ENCODE peak calls at places on chromosome 16, in six cellular contexts. Q is GM23338, D is heart left ventricle, X is H9, N is colonic mucosa, S is thoracic aorta. L is an unnamed sample.
A peak's percentile ranks its signal among the peaks of the same experiment; 100 is the strongest.

GRCh38 chr16:78553268-78554044 is 454.0 kb downstream of the WWOX start:
- DNase-seq in Q (peak; percentile 24), D (no peak), X (peak; percentile 45), N (no peak), S (no peak), L (no peak)

GRCh38 chr16:78815713-78816112 is 716.3 kb downstream of the WWOX start:
- DNase-seq in Q (no peak), D (no peak), X (no peak), N (no peak), S (no peak), L (no peak)

GRCh38 chr16:17474037-17474436 is 3.3 kb upstream of the XYLT1 start:
- DNase-seq in Q (no peak), D (no peak), X (no peak), N (no peak), S (no peak), L (no peak)

GRCh38 chr16:88383401-88384221 is 852 bp downstream of the ZNF469 start:
- DNase-seq in Q (peak; percentile 39), D (peak; percentile 47), X (no peak), N (no peak), S (no peak), L (no peak)

GRCh38 chr16:86590501-86591144 is 12.3 kb downstream of the FOXL1 start:
- DNase-seq in Q (no peak), D (no peak), X (no peak), N (no peak), S (no peak), L (no peak)

GRCh38 chr16:13835357-13835756 is 84.6 kb upstream of the ERCC4 start:
- DNase-seq in Q (no peak), D (no peak), X (no peak), N (no peak), S (no peak), L (no peak)

GRCh38 chr16:2736476-2737237 is 15.8 kb upstream of the SRRM2 start:
- DNase-seq in Q (no peak), D (no peak), X (no peak), N (no peak), S (no peak), L (no peak)

GRCh38 chr16:1331712-1332617 is 1.5 kb upstream of the BAIAP3 start:
- DNase-seq in Q (peak; percentile 99), D (peak; percentile 73), X (peak; percentile 96), N (peak; percentile 60), S (no peak), L (peak; percentile 32)

GRCh38 chr16:71358464-71359031 is at the start of gene CALB2:
- DNase-seq in Q (peak; percentile 85), D (peak; percentile 51), X (peak; percentile 79), N (peak; percentile 61), S (no peak), L (peak; percentile 54)

GRCh38 chr16:87806608-87807546 is 41.1 kb upstream of the KLHDC4 start:
- DNase-seq in Q (no peak), D (peak; percentile 51), X (peak; percentile 49), N (peak; percentile 82), S (peak; percentile 16), L (peak; percentile 31)

GRCh38 chr16:12900599-12901203 is 697 bp upstream of the SHISA9 start:
- DNase-seq in Q (peak; percentile 53), D (no peak), X (peak; percentile 36), N (no peak), S (no peak), L (no peak)

GRCh38 chr16:81448154-81449131 is 3.8 kb downstream of the CMIP start:
- DNase-seq in Q (peak; percentile 44), D (no peak), X (no peak), N (peak; percentile 92), S (no peak), L (no peak)

GRCh38 chr16:50195276-50195675 is 42.2 kb downstream of the TENT4B start:
- DNase-seq in Q (no peak), D (no peak), X (no peak), N (no peak), S (no peak), L (no peak)
- H3K27ac ChIP-seq in Q (no peak overlapping the region), D (no peak overlapping the region), X (no peak overlapping the region), N (no peak overlapping the region), S (no peak overlapping the region), L (no peak overlapping the region)

GRCh38 chr16:73056911-73057310 is 9.0 kb upstream of the ZFHX3 start:
- DNase-seq in Q (peak; percentile 3), D (no peak), X (no peak), N (no peak), S (no peak), L (no peak)

GRCh38 chr16:73058616-73059409 is 10.9 kb upstream of the ZFHX3 start:
- DNase-seq in Q (peak; percentile 75), D (peak; percentile 43), X (no peak), N (no peak), S (no peak), L (no peak)

GRCh38 chr16:73058221-73058615 is 10.3 kb upstream of the ZFHX3 start:
- DNase-seq in Q (peak; percentile 62), D (peak; percentile 53), X (no peak), N (no peak), S (no peak), L (peak; percentile 4)

GRCh38 chr16:73056383-73056782 is 8.5 kb upstream of the ZFHX3 start:
- DNase-seq in Q (peak; percentile 1), D (no peak), X (no peak), N (no peak), S (no peak), L (no peak)

GRCh38 chr16:73057369-73058210 is 9.7 kb upstream of the ZFHX3 start:
- DNase-seq in Q (peak; percentile 58), D (peak; percentile 49), X (no peak), N (no peak), S (no peak), L (no peak)
- TF ChIP-seq CTCF in Q (no peak), D (peak; percentile 21), X (peak; percentile 21), N (no peak), S (no peak), L (no peak)

DNA sequence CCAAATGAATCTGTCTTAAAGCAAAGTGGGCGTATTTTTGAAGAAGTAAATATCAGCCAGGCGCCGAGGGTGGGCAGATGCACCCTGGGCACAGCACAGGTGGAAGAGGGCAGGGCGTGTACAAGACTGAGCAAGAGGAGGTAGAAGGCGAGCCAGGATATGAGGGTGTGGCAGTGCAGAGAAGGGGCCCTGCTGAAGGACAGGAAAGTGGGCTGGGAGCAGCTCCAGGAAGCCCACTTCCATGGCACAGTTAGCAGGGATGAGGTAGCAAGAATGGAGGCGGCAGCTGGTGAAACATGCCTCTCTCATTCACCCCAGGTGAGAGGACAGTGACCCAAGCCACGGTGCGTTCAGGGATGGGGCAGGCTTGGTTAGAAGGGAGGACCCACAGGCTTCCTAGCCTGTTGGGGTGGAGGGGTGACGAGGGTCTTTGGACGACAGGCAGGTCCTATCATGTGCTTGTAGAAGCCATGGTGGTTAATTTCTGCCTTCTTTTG is 149.3 kb downstream of the CLEC16A start:
- DNase-seq in Q (no peak), D (no peak), X (no peak), N (peak; percentile 57), S (no peak), L (no peak)
- H3K27ac ChIP-seq in Q (no peak overlapping the region), D (no peak overlapping the region), X (no peak overlapping the region), N (no peak overlapping the region), S (no peak overlapping the region), L (peak overlapping the region; percentile 15)

GRCh38 chr16:77437859-77438258 is 3.0 kb upstream of the ADAMTS18 start:
- DNase-seq in Q (peak; percentile 57), D (no peak), X (no peak), N (no peak), S (no peak), L (no peak)
- TF ChIP-seq CTCF in Q (peak; percentile 65), D (peak; percentile 32), X (peak; percentile 59), N (no peak), S (no peak), L (no peak)

GRCh38 chr16:31484491-31485171 is 1.7 kb downstream of the SLC5A2 start:
- DNase-seq in Q (peak; percentile 65), D (no peak), X (peak; percentile 77), N (peak; percentile 72), S (no peak), L (no peak)
- H3K27ac ChIP-seq in Q (no peak overlapping the region), D (no peak overlapping the region), X (no peak overlapping the region), N (peak overlapping the region; percentile 55), S (no peak overlapping the region), L (no peak overlapping the region)

DNA sequence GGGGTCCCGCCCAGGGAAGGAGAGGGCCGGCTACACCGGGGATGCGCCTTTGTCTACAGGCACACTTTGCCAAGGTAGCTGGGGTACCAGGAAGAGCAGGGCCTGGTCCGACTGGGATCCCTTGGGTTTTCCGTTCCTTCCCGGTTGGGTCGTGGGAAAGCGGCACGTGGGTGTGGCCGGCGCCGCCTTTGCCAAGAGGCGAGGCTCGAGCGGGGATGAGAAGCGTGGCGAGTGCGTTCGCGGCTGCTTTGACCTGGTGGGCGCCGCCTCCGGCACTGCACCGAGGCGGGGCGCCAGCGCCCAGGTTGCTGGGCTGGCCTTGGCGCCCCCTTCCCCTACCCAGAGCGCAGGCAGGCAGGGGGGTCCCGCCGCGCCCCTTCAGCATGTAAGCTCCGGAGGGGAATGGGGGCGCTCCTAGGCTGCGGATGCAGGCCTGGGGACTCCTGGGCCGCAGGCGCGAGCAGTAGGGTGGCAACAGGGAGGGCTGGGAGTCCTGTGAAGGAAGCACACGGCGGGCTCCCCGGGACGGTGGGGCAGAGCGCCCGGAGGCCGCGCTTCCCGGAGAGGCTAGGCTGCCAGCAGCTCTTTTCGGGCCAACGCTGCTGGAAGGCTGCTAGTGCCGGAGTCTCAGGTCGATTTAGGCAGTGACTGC is 2.0 kb downstream of the HAS3 start:
- DNase-seq in Q (peak; percentile 60), D (no peak), X (peak; percentile 47), N (peak; percentile 74), S (no peak), L (no peak)
- TF ChIP-seq CTCF in Q (peak; percentile 37), D (no peak), X (peak; percentile 29), N (no peak), S (no peak), L (no peak)